ENCODE peak calls at places on chromosomes 4 and X, in ten cellular contexts. Q is heart left ventricle, A is gastrocnemius medialis, D is A549, Z is IMR-90, B is ovary, E is right lobe of liver, C is esophagus squamous epithelium, X is K562, Y is stomach. L is an unnamed sample.

GRCh38 chrX:40094900-40095587 is 2.7 kb downstream of the BCOR start:
- DNase-seq in C (no peak), D (no peak), X (no peak), B (no peak), Q (no peak), E (no peak), Y (no peak), A (no peak), Z (no peak), L (no peak)

GRCh38 chr4:172596206-172596605 is 572.4 kb upstream of the GALNT7 start:
- DNase-seq in C (no peak), E (no peak), X (no peak), Q (no peak), Z (no peak), A (no peak), Y (no peak), B (no peak), D (no peak), L (no peak)

GRCh38 chrX:40105016-40105790 is 7.4 kb upstream of the BCOR start:
- DNase-seq in C (no peak), Y (no peak), E (peak; percentile 61), Z (no peak), Q (peak; percentile 56), X (peak; percentile 62), A (no peak), D (peak; percentile 21), B (peak; percentile 59), L (no peak)

GRCh38 chr4:136864580-136865185 is 667.6 kb downstream of the PCDH18 start:
- DNase-seq in E (no peak), Z (peak; percentile 81), D (peak; percentile 1), A (no peak), Q (no peak), X (peak; percentile 57), B (peak; percentile 9), C (no peak), Y (no peak), L (peak; percentile 20)

GRCh38 chr4:148261861-148262260 is 180.4 kb downstream of the NR3C2 start:
- DNase-seq in Q (no peak), Y (no peak), D (no peak), Z (peak; percentile 1), E (no peak), C (no peak), X (no peak), B (no peak), A (no peak), L (no peak)

GRCh38 chr4:187227907-187228699 is 504.4 kb upstream of the FAT1 start:
- DNase-seq in B (no peak), A (no peak), Z (peak; percentile 40), E (no peak), D (no peak), Y (no peak), X (no peak), C (no peak), Q (no peak), L (no peak)

GRCh38 chr4:161642708-161643107 is 521.1 kb downstream of the FSTL5 start:
- DNase-seq in E (no peak), Z (no peak), C (no peak), Q (no peak), Y (no peak), D (no peak), A (no peak), X (no peak), B (no peak), L (no peak)

GRCh38 chr4:172996571-172997216 is 171.9 kb upstream of the GALNT7 start:
- DNase-seq in B (no peak), E (no peak), X (peak; percentile 39), Z (peak; percentile 91), C (no peak), D (no peak), Q (no peak), Y (no peak), A (no peak), L (no peak)

GRCh38 chr4:73917081-73917501 is 47.9 kb downstream of the CXCL1 start:
- DNase-seq in D (no peak), C (no peak), A (no peak), E (no peak), X (no peak), B (no peak), Y (no peak), Z (peak; percentile 96), Q (no peak), L (no peak)

GRCh38 chr4:73187325-73187724 is 71.3 kb downstream of the ANKRD17 start:
- DNase-seq in A (no peak), X (peak; percentile 12), D (no peak), E (no peak), C (no peak), Y (no peak), B (no peak), Q (no peak), Z (peak; percentile 53), L (no peak)

GRCh38 chrX:49290215-49290614 is 13.2 kb upstream of the GAGE10 start:
- DNase-seq in Z (no peak), X (no peak), Y (no peak), B (no peak), A (no peak), D (no peak), Q (no peak), E (no peak), C (no peak), L (peak; percentile 77)

GRCh38 chrX:140766024-140766611 is 56.6 kb downstream of the LINC00632 start:
- DNase-seq in Z (peak; percentile 66), X (peak; percentile 58), E (peak; percentile 33), Y (peak; percentile 37), B (peak; percentile 28), A (no peak), Q (no peak), C (no peak), D (no peak), L (no peak)

GRCh38 chrX:105837227-105837626 is 14.9 kb downstream of the NRK start:
- DNase-seq in C (no peak), D (no peak), Z (peak; percentile 78), Q (peak; percentile 79), E (no peak), A (peak; percentile 6), B (peak; percentile 78), X (no peak), Y (no peak), L (no peak)

GRCh38 chrX:12309733-12310054 is 171.4 kb downstream of the FRMPD4 start:
- DNase-seq in X (no peak), C (no peak), Z (no peak), D (no peak), B (no peak), A (no peak), E (no peak), Y (no peak), Q (no peak), L (no peak)

GRCh38 chr4:127143460-127144190 is 489.1 kb upstream of the INTU start:
- DNase-seq in D (no peak), Q (no peak), B (no peak), C (no peak), Y (no peak), A (no peak), Z (peak; percentile 77), E (no peak), X (no peak), L (no peak)

GRCh38 chrX:123833387-123833786 is 26.5 kb upstream of the XIAP start:
- DNase-seq in E (peak; percentile 32), X (peak; percentile 77), C (no peak), Q (no peak), Y (peak; percentile 64), A (peak; percentile 6), Z (peak; percentile 39), D (peak; percentile 68), B (peak; percentile 26), L (no peak)

GRCh38 chr4:15936495-15936894 is 2.0 kb downstream of the FGFBP1 start:
- DNase-seq in A (no peak), Y (peak; percentile 38), Z (no peak), D (no peak), E (no peak), C (no peak), X (no peak), B (no peak), Q (no peak), L (peak; percentile 45)

GRCh38 chr4:171924761-171925376 is 111.7 kb downstream of the GALNTL6 start:
- DNase-seq in C (no peak), Z (no peak), B (no peak), Y (no peak), E (no peak), X (no peak), D (no peak), A (no peak), Q (no peak), L (no peak)

GRCh38 chrX:149825424-149825823 is 43.7 kb downstream of the MAGEA9 start:
- DNase-seq in B (no peak), Y (no peak), X (peak; percentile 54), E (peak; percentile 31), Z (no peak), Q (no peak), A (no peak), C (no peak), D (no peak), L (no peak)

GRCh38 chr4:102625232-102625930 is 124.2 kb downstream of the NFKB1 start:
- DNase-seq in E (peak; percentile 66), Z (peak; percentile 54), Y (peak; percentile 54), Q (peak; percentile 52), X (peak; percentile 34), D (no peak), B (no peak), A (no peak), C (no peak), L (peak; percentile 81)
- TF ChIP-seq CTCF in E (peak; percentile 48), Z (peak; percentile 47), Y (no peak), Q (peak; percentile 49), X (peak; percentile 61), D (no peak), B (no peak), A (no peak), C (peak; percentile 19), L (no peak)

DNA sequence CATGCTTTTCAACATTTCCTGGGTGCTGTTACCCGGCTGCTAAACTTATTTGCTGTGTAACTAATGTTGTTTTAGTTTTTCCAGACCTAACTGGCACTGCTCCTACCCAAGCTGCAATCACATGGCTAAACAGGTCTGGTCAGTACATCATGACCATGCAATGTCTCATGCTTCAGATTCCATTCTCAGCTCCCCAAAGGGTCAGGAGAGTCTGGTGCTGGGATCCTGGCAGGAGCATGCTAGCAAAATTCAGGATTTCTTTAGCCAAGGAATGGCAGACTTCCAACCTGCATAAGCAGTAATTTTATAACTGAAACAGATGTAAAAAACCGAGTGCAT is 12.6 kb upstream of the CENPU start:
- DNase-seq in Y (peak; percentile 76), Z (peak; percentile 82), A (peak; percentile 67), Q (peak; percentile 55), X (no peak), B (peak; percentile 31), C (no peak), E (no peak), D (no peak), L (peak; percentile 79)
- TF ChIP-seq POLR2A in Y (no peak), Z (no peak), A (no peak), Q (no peak), X (no peak), B (no peak), C (no peak), E (no peak), D (no peak), L (no peak)

GRCh38 chrX:24661292-24661691 is 14.1 kb upstream of the PCYT1B start:
- DNase-seq in X (no peak), C (no peak), B (no peak), Y (no peak), Z (no peak), D (no peak), A (no peak), Q (no peak), E (no peak), L (no peak)
- TF ChIP-seq CTCF in X (no peak), C (no peak), B (no peak), Y (no peak), Z (no peak), D (no peak), A (no peak), Q (no peak), E (no peak), L (no peak)

GRCh38 chrX:274904-275475 is 6.2 kb upstream of the PLCXD1 start:
- DNase-seq in D (no peak), A (peak; percentile 24), C (no peak), E (peak; percentile 76), X (no peak), Y (peak; percentile 59), Z (no peak), B (no peak), Q (peak; percentile 65), L (no peak)
- TF ChIP-seq POLR2A in D (no peak), A (no peak), C (no peak), E (no peak), X (no peak), Y (no peak), Z (no peak), B (no peak), Q (no peak), L (no peak)